ENCODE peak calls at places on chromosome 15, in seven cellular contexts. D, A, Z, T, E, K and L are unnamed samples.

GRCh38 chr15:101570238-101570637 is 80.7 kb upstream of the PCSK6 start:
- DNase-seq in D (no peak), A (no peak), K (no peak), E (no peak), T (peak), Z (no peak), L (peak)

GRCh38 chr15:28786521-28786920 is 61.9 kb downstream of the GOLGA6L7 start:
- DNase-seq in K (no peak), E (no peak), Z (no peak), A (no peak), D (no peak), T (peak), L (no peak)

GRCh38 chr15:62928242-62928995 is 114.1 kb upstream of the TPM1 start:
- DNase-seq in D (no peak), Z (peak), A (peak), E (no peak), T (peak), K (peak), L (peak)

GRCh38 chr15:22944651-22945050 is 35.5 kb downstream of the CYFIP1 start:
- DNase-seq in A (no peak), K (no peak), T (no peak), Z (no peak), D (no peak), E (no peak), L (peak)

GRCh38 chr15:61137139-61137792 is 91.8 kb downstream of the RORA start:
- DNase-seq in T (no peak), A (no peak), K (no peak), Z (no peak), D (no peak), E (no peak), L (no peak)

GRCh38 chr15:73517566-73517965 is 74.6 kb downstream of the REC114 start:
- DNase-seq in E (no peak), D (no peak), A (peak), K (peak), T (no peak), Z (no peak), L (no peak)

GRCh38 chr15:63920504-63921178 is 86.9 kb upstream of the HERC1 start:
- DNase-seq in K (no peak), A (no peak), Z (no peak), E (no peak), T (no peak), D (no peak), L (no peak)

GRCh38 chr15:51401872-51402517 is 60.5 kb downstream of the GLDN start:
- DNase-seq in E (no peak), K (peak), D (peak), Z (peak), A (peak), T (peak), L (peak)

GRCh38 chr15:29840054-29840453 is 17.8 kb upstream of the TJP1 start:
- DNase-seq in Z (no peak), E (no peak), T (no peak), K (no peak), A (no peak), D (no peak), L (no peak)

GRCh38 chr15:89199734-89200133 is 21.6 kb downstream of the RLBP1 start:
- DNase-seq in K (peak), E (no peak), A (peak), T (no peak), Z (peak), D (no peak), L (no peak)